ENCODE peak calls at places on chromosomes 12 and 14, in four cellular contexts. One of them, this sample, is unnamed.

GRCh38 chr14:55438066-55438683 is 2.2 kb downstream of the TBPL2 start:
- DNase-seq in GM12878: no peak
- DNase-seq in SK-N-SH: peak
- DNase-seq in HCT116: peak
- DNase-seq in this sample: peak

GRCh38 chr12:57452181-57452936 is 2.7 kb upstream of the INHBE start:
- DNase-seq in SK-N-SH: no peak
- DNase-seq in HCT116: no peak
- DNase-seq in GM12878: no peak
- DNase-seq in this sample: no peak

GRCh38 chr12:19070341-19070740 is 59.2 kb upstream of the PLEKHA5 start:
- DNase-seq in HCT116: no peak
- DNase-seq in GM12878: no peak
- DNase-seq in SK-N-SH: no peak
- DNase-seq in this sample: no peak

GRCh38 chr12:40431169-40431568 is 206.4 kb downstream of the LRRK2 start:
- DNase-seq in SK-N-SH: no peak
- DNase-seq in GM12878: no peak
- DNase-seq in HCT116: no peak
- DNase-seq in this sample: no peak

GRCh38 chr12:31207799-31208465 is 118.0 kb downstream of the SINHCAF start:
- DNase-seq in SK-N-SH: no peak
- DNase-seq in GM12878: no peak
- DNase-seq in HCT116: no peak
- DNase-seq in this sample: no peak

GRCh38 chr14:90336985-90337384 is 5.2 kb upstream of the NRDE2 start:
- DNase-seq in SK-N-SH: no peak
- DNase-seq in GM12878: no peak
- DNase-seq in HCT116: no peak
- DNase-seq in this sample: no peak

GRCh38 chr14:96634896-96635295 is 132.7 kb downstream of the PAPOLA start:
- DNase-seq in HCT116: no peak
- DNase-seq in SK-N-SH: peak
- DNase-seq in GM12878: no peak
- DNase-seq in this sample: no peak

GRCh38 chr12:78696267-78696666 is 168.3 kb upstream of the SYT1 start:
- DNase-seq in GM12878: no peak
- DNase-seq in HCT116: no peak
- DNase-seq in SK-N-SH: no peak
- DNase-seq in this sample: no peak

GRCh38 chr12:56159482-56160105 is 1.4 kb downstream of the MYL6 start:
- DNase-seq in GM12878: no peak
- DNase-seq in HCT116: no peak
- DNase-seq in SK-N-SH: no peak
- DNase-seq in this sample: no peak

GRCh38 chr12:78870539-78870938 is 6.0 kb downstream of the SYT1 start:
- DNase-seq in SK-N-SH: no peak
- DNase-seq in GM12878: no peak
- DNase-seq in HCT116: no peak
- DNase-seq in this sample: no peak

GRCh38 chr14:103279129-103280025 is 54.7 kb upstream of the EIF5 start:
- DNase-seq in HCT116: no peak
- DNase-seq in GM12878: no peak
- DNase-seq in SK-N-SH: peak
- DNase-seq in this sample: peak

GRCh38 chr14:104287301-104288009 is 149.1 kb downstream of the KIF26A start:
- DNase-seq in HCT116: no peak
- DNase-seq in GM12878: no peak
- DNase-seq in SK-N-SH: no peak
- DNase-seq in this sample: no peak

GRCh38 chr12:59375633-59376032 is 220.2 kb upstream of the SLC16A7 start:
- DNase-seq in HCT116: no peak
- DNase-seq in SK-N-SH: no peak
- DNase-seq in GM12878: no peak
- DNase-seq in this sample: no peak

GRCh38 chr12:234891-235415 is 21.0 kb upstream of the SLC6A12 start:
- DNase-seq in GM12878: no peak
- DNase-seq in SK-N-SH: no peak
- DNase-seq in HCT116: no peak
- DNase-seq in this sample: no peak

GRCh38 chr14:67186789-67187188 is 2.5 kb upstream of the GARIN2 start:
- DNase-seq in SK-N-SH: no peak
- DNase-seq in GM12878: no peak
- DNase-seq in HCT116: peak
- DNase-seq in this sample: no peak

GRCh38 chr14:67186369-67186768 is 2.9 kb upstream of the GARIN2 start:
- DNase-seq in SK-N-SH: no peak
- DNase-seq in HCT116: no peak
- DNase-seq in GM12878: no peak
- DNase-seq in this sample: no peak

GRCh38 chr14:67188326-67188725 is 914 bp upstream of the GARIN2 start:
- DNase-seq in SK-N-SH: no peak
- DNase-seq in HCT116: no peak
- DNase-seq in GM12878: no peak
- DNase-seq in this sample: no peak

GRCh38 chr14:67187210-67187609 is 2.0 kb upstream of the GARIN2 start:
- DNase-seq in HCT116: peak
- DNase-seq in SK-N-SH: no peak
- DNase-seq in GM12878: no peak
- DNase-seq in this sample: no peak

GRCh38 chr14:67187826-67188225 is 1.4 kb upstream of the GARIN2 start:
- DNase-seq in HCT116: peak
- DNase-seq in GM12878: no peak
- DNase-seq in SK-N-SH: no peak
- DNase-seq in this sample: no peak
- TF ChIP-seq JUND in HCT116: peak
- TF ChIP-seq JUND in GM12878: no peak
- TF ChIP-seq JUND in SK-N-SH: no peak
- TF ChIP-seq JUND in this sample: no peak

GRCh38 chr14:28813810-28814209 is 47.2 kb downstream of the FOXG1 start:
- DNase-seq in HCT116: no peak
- DNase-seq in SK-N-SH: no peak
- DNase-seq in GM12878: no peak
- DNase-seq in this sample: peak
- TF ChIP-seq JUND in HCT116: no peak
- TF ChIP-seq JUND in SK-N-SH: no peak
- TF ChIP-seq JUND in GM12878: no peak
- TF ChIP-seq JUND in this sample: no peak

GRCh38 chr12:68240975-68241374 is 12.4 kb downstream of the IL22 start:
- DNase-seq in GM12878: peak
- DNase-seq in SK-N-SH: no peak
- DNase-seq in HCT116: no peak
- DNase-seq in this sample: no peak
- TF ChIP-seq JUND in GM12878: peak
- TF ChIP-seq JUND in SK-N-SH: no peak
- TF ChIP-seq JUND in HCT116: no peak
- TF ChIP-seq JUND in this sample: no peak

DNA sequence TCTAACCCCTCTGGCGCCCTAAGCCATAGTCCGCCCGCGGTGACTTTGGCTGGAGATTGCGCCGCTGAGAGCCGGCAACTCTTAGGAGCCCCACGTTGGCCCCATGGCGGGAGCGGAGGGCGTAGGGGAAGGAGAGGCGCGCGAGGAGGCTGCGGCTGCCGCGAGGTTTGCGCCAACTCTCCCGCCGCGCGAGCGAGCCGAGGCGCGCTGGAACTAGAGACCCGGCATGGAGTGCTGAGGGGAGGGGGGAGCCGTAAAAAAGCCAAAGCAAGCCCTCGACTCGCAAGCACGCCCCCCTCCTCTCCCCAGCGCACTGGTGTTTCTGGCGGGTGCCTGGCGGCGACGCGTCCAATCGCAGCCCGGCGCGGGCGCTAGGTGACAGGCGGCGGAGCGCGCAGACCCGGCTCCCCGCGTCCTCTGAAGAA is at the start of gene SYT10:
- DNase-seq in SK-N-SH: peak
- DNase-seq in HCT116: no peak
- DNase-seq in GM12878: no peak
- DNase-seq in this sample: no peak
- TF ChIP-seq JUND in SK-N-SH: no peak
- TF ChIP-seq JUND in HCT116: no peak
- TF ChIP-seq JUND in GM12878: no peak
- TF ChIP-seq JUND in this sample: no peak

DNA sequence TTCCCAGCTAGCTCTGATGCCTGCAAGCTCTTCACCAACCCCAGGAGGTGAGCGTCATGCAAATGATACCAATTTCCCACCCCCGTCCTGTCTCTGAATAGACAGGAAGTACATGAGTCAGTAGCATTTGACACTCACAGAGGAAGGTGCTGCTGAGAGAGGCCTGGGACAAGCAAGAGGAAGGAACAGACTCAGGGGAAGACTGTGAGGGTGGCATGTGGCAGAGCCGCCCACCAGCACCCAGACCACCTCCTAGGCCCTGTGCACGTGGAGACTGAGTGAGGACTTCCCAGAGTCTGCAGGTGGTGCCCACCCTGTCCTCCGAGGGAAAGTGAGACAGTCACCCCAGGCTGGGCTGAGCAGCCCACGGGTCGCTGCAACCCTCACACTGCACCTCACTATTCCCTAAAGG is 199.5 kb upstream of the SFSWAP start:
- DNase-seq in SK-N-SH: no peak
- DNase-seq in HCT116: peak
- DNase-seq in GM12878: peak
- DNase-seq in this sample: no peak
- TF ChIP-seq JUND in SK-N-SH: no peak
- TF ChIP-seq JUND in HCT116: no peak
- TF ChIP-seq JUND in GM12878: no peak
- TF ChIP-seq JUND in this sample: no peak